ENCODE peak calls at places on chromosomes 3 and 15, in nine cellular contexts. Q is astrocyte of the spinal cord, A is mammary epithelial cell, P is fibroblast of mammary gland, B is colonic mucosa, N is fibroblast of lung, D is fibroblast of pulmonary artery, Y is adrenal gland, O is left ventricle myocardium inferior. F is an unnamed sample.

GRCh38 chr3:42439461-42440075 is 29.2 kb upstream of the LYZL4 start:
- DNase-seq in Q (no peak), A (no peak), P (no peak), B (no peak), N (no peak), D (no peak), Y (no peak), O (no peak), F (no peak)

GRCh38 chr15:75647370-75648155 is at the start of gene SNX33:
- DNase-seq in Q (peak; percentile 91), A (peak; percentile 84), P (peak; percentile 87), B (peak; percentile 88), N (peak; percentile 85), D (peak; percentile 92), Y (peak; percentile 86), O (peak; percentile 85), F (peak; percentile 89)

GRCh38 chr3:192514081-192514753 is 213.1 kb downstream of the FGF12 start:
- DNase-seq in Q (peak; percentile 36), A (peak; percentile 3), P (peak; percentile 10), B (no peak), N (peak; percentile 2), D (peak; percentile 22), Y (no peak), O (no peak), F (peak; percentile 15)

GRCh38 chr3:70298385-70298784 is 14.1 kb downstream of the MDFIC2 start:
- DNase-seq in Q (no peak), A (no peak), P (no peak), B (no peak), N (peak; percentile 1), D (peak; percentile 6), Y (no peak), O (no peak), F (peak; percentile 34)

GRCh38 chr3:46848271-46849097 is 14.8 kb downstream of the MYL3 start:
- DNase-seq in Q (peak; percentile 49), A (no peak), P (peak; percentile 91), B (peak; percentile 41), N (peak; percentile 48), D (peak; percentile 97), Y (no peak), O (peak; percentile 61), F (peak; percentile 94)

GRCh38 chr15:88275804-88276203 is 19.3 kb upstream of the NTRK3 start:
- DNase-seq in Q (no peak), A (no peak), P (no peak), B (no peak), N (no peak), D (no peak), Y (no peak), O (no peak), F (no peak)

GRCh38 chr3:126540946-126541627 is 17.1 kb downstream of the CHST13 start:
- DNase-seq in Q (no peak), A (no peak), P (no peak), B (no peak), N (no peak), D (no peak), Y (peak; percentile 9), O (no peak), F (no peak)

GRCh38 chr3:8932507-8932906 is 30.8 kb downstream of the RAD18 start:
- DNase-seq in Q (no peak), A (no peak), P (no peak), B (no peak), N (no peak), D (no peak), Y (no peak), O (no peak), F (no peak)

GRCh38 chr3:24605511-24605910 is 110.9 kb upstream of the THRB start:
- DNase-seq in Q (no peak), A (no peak), P (no peak), B (no peak), N (no peak), D (no peak), Y (no peak), O (no peak), F (no peak)

GRCh38 chr15:74199293-74199645 is 3.3 kb downstream of the STRA6 start:
- DNase-seq in Q (no peak), A (no peak), P (no peak), B (no peak), N (no peak), D (no peak), Y (no peak), O (no peak), F (no peak)

GRCh38 chr15:74200871-74201419 is 1.6 kb downstream of the STRA6 start:
- DNase-seq in Q (peak; percentile 87), A (no peak), P (peak; percentile 81), B (no peak), N (peak; percentile 55), D (no peak), Y (no peak), O (no peak), F (peak; percentile 89)

GRCh38 chr15:74201656-74202420 is 749 bp downstream of the STRA6 start:
- DNase-seq in Q (peak; percentile 94), A (peak; percentile 87), P (peak; percentile 59), B (no peak), N (no peak), D (no peak), Y (no peak), O (no peak), F (peak; percentile 56)

GRCh38 chr15:74202461-74203401 is at the start of gene STRA6:
- DNase-seq in Q (peak; percentile 60), A (peak; percentile 37), P (peak; percentile 71), B (no peak), N (no peak), D (no peak), Y (no peak), O (no peak), F (peak; percentile 44)

GRCh38 chr15:74200394-74200793 is 2.2 kb downstream of the STRA6 start:
- DNase-seq in Q (peak; percentile 86), A (peak; percentile 87), P (peak; percentile 86), B (no peak), N (peak; percentile 61), D (peak; percentile 83), Y (no peak), O (no peak), F (peak; percentile 94)
- H3K4me3 ChIP-seq in Q (peak overlapping the region; percentile 27), A (no peak overlapping the region), P (no peak overlapping the region), B (no peak overlapping the region), N (no peak overlapping the region), D (no peak overlapping the region), Y (no peak overlapping the region), O (no peak overlapping the region), F (no peak overlapping the region)

GRCh38 chr15:91224750-91225380 is 124.8 kb downstream of the SV2B start:
- DNase-seq in Q (peak; percentile 15), A (peak; percentile 37), P (peak; percentile 54), B (peak; percentile 21), N (peak; percentile 48), D (peak; percentile 55), Y (peak; percentile 23), O (no peak), F (peak; percentile 45)
- TF ChIP-seq CTCF in Q (peak; percentile 63), A (peak; percentile 63), P (peak; percentile 74), B (peak; percentile 47), N (peak; percentile 56), D (peak; percentile 71), Y (peak; percentile 76), O (peak; percentile 77), F (peak; percentile 63)

DNA sequence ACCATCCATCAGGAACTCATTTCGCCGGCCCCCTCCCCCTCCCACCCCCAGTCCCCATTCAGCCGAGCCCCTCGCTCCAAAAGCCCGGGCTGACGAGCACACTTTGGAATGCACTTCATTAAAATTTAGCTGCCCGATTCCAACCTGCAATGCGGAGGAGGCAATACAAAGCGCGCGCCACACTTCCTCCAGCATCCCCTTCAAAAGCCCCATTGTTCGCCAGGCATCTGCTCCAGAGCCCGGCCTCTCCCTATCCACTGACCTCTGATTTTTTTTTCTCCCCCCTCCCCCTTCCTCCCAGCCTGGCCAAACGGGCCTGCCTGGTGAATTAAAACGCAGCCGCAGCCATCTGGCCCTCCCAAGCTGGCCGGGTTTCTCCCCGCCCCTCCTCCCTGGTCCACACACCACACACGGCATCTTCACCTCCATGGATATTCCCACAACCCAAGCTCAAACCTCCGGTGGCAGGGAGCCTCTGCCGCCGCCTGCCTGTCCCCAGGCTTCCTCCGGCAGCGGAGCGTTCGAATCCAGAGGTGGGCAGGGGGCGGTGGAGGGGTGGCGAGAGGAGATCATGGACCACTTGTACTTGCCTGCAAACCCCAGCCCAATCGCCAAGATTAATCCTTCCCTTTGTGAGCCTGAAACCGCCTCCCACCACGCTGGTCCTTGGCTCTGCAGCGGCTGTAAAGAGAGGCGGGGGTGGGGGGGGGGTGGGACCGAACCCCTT is 441.3 kb downstream of the MAGI1 start:
- DNase-seq in Q (no peak), A (peak; percentile 73), P (no peak), B (peak; percentile 24), N (peak; percentile 45), D (peak; percentile 35), Y (no peak), O (no peak), F (peak; percentile 27)
- H3K4me3 ChIP-seq in Q (peak overlapping the region; percentile 41), A (peak overlapping the region; percentile 3), P (peak overlapping the region; percentile 32), B (no peak overlapping the region), N (peak overlapping the region; percentile 53), D (no peak overlapping the region), Y (no peak overlapping the region), O (peak overlapping the region; percentile 53), F (peak overlapping the region; percentile 46)

DNA sequence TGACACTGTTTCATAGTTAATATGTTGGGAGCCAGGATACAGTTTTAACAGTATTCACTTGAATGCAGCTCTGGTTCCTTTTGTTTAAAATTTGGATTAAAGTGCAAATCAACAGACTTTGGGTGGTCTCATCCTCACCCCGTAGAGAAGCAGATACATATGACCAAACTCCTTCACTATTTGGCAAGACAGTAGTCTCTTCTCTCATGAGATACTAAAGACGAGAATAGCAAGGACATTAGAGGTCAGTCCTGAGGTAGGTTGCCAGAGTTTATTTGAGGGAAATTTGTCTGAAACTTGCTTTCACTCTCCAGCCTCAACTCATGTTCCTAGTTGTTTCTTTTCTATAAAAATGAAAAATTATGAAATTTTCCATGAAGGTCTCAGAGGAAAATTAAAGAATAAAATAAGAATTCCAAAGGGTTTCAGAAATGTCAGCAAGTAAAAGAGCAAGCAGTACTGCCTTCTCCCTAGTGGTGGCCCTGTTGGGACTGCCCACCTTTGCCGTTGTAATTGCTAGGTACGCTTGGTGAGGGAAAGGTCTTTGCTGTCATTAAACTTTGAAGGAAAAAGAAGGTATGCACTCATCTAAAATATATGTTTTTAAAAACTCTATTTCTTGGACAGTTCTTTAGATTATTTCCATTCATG is 111.2 kb downstream of the CMSS1 start:
- DNase-seq in Q (no peak), A (no peak), P (no peak), B (no peak), N (no peak), D (no peak), Y (no peak), O (no peak), F (no peak)
- TF ChIP-seq CTCF in Q (peak; percentile 16), A (peak; percentile 17), P (peak; percentile 37), B (no peak), N (no peak), D (peak; percentile 5), Y (no peak), O (peak; percentile 44), F (peak; percentile 45)

F was measured in fibroblast of the aortic adventitia.